ENCODE peak calls at places on chromosomes 6 and 20, in five cellular contexts. Q, O, S, G and L are unnamed samples.

GRCh38 chr6:31901953-31902643 is at the start of gene ZBTB12:
- DNase-seq in Q (peak), O (peak), S (peak), G (peak), L (peak)

GRCh38 chr6:133590814-133591213 is 298.1 kb upstream of the TCF21 start:
- DNase-seq in Q (no peak), O (no peak), S (no peak), G (no peak), L (no peak)

GRCh38 chr20:10537850-10538480 is 102.9 kb downstream of the SLX4IP start:
- DNase-seq in Q (no peak), O (no peak), S (no peak), G (no peak), L (no peak)

GRCh38 chr6:110875548-110876169 is 1.1 kb downstream of the AMD1 start:
- DNase-seq in Q (peak), O (peak), S (no peak), G (peak), L (peak)

GRCh38 chr6:161038229-161039003 is 46.8 kb downstream of the MAP3K4 start:
- DNase-seq in Q (peak), O (no peak), S (peak), G (no peak), L (no peak)

GRCh38 chr20:38050691-38051090 is 17.1 kb downstream of the RPRD1B start:
- DNase-seq in Q (no peak), O (no peak), S (no peak), G (no peak), L (no peak)

GRCh38 chr20:4383966-4384365 is 337.7 kb upstream of the PRND start:
- DNase-seq in Q (no peak), O (no peak), S (no peak), G (no peak), L (no peak)

GRCh38 chr6:152846825-152847224 is 96.2 kb downstream of the VIP start:
- DNase-seq in Q (no peak), O (no peak), S (no peak), G (no peak), L (no peak)

GRCh38 chr6:38805682-38806081 is 90.6 kb downstream of the DNAH8 start:
- DNase-seq in Q (no peak), O (no peak), S (no peak), G (no peak), L (no peak)

GRCh38 chr20:46512943-46513844 is at the start of gene ZNF334:
- DNase-seq in Q (peak), O (peak), S (no peak), G (peak), L (peak)

GRCh38 chr20:6766433-6766832 is 1.1 kb upstream of the BMP2 start:
- DNase-seq in Q (no peak), O (no peak), S (no peak), G (no peak), L (no peak)

GRCh38 chr20:4633780-4634179 is 87.9 kb upstream of the PRND start:
- DNase-seq in Q (no peak), O (no peak), S (no peak), G (no peak), L (no peak)

GRCh38 chr6:33702345-33702977 is 9.0 kb downstream of the UQCC2 start:
- DNase-seq in Q (peak), O (peak), S (peak), G (no peak), L (no peak)

GRCh38 chr6:106974999-106975698 is 620 bp upstream of the CD24 start:
- DNase-seq in Q (no peak), O (peak), S (peak), G (peak), L (peak)

GRCh38 chr6:12656841-12657435 is 59.6 kb upstream of the PHACTR1 start:
- DNase-seq in Q (no peak), O (no peak), S (no peak), G (no peak), L (no peak)

GRCh38 chr6:42352856-42353564 is 98.7 kb downstream of the TRERF1 start:
- DNase-seq in Q (no peak), O (no peak), S (no peak), G (no peak), L (no peak)

GRCh38 chr6:137692806-137693205 is 174.3 kb upstream of the TNFAIP3 start:
- DNase-seq in Q (no peak), O (no peak), S (no peak), G (no peak), L (no peak)

GRCh38 chr6:140537211-140537610 is 1162.8 kb upstream of the CITED2 start:
- DNase-seq in Q (no peak), O (no peak), S (no peak), G (no peak), L (no peak)

GRCh38 chr6:48078092-48078491 is 32.9 kb downstream of the PTCHD4 start:
- DNase-seq in Q (no peak), O (no peak), S (no peak), G (no peak), L (no peak)

GRCh38 chr6:163670283-163670682 is 255.8 kb downstream of the QKI start:
- DNase-seq in Q (no peak), O (no peak), S (no peak), G (no peak), L (no peak)

GRCh38 chr20:22414354-22414753 is 170.0 kb downstream of the FOXA2 start:
- DNase-seq in Q (no peak), O (no peak), S (no peak), G (no peak), L (no peak)

GRCh38 chr20:51195419-51195901 is 172.6 kb upstream of the KCNG1 start:
- DNase-seq in Q (no peak), O (no peak), S (no peak), G (no peak), L (no peak)

GRCh38 chr6:21597243-21597682 is 3.7 kb downstream of the SOX4 start:
- DNase-seq in Q (no peak), O (no peak), S (no peak), G (no peak), L (no peak)

GRCh38 chr6:21597706-21598273 is 4.2 kb downstream of the SOX4 start:
- DNase-seq in Q (no peak), O (no peak), S (no peak), G (peak), L (no peak)

GRCh38 chr6:21595265-21595950 is 1.9 kb downstream of the SOX4 start:
- DNase-seq in Q (peak), O (peak), S (no peak), G (peak), L (peak)

GRCh38 chr6:21595951-21596378 is 2.4 kb downstream of the SOX4 start:
- DNase-seq in Q (no peak), O (peak), S (no peak), G (no peak), L (no peak)

GRCh38 chr6:21596379-21597242 is 3.1 kb downstream of the SOX4 start:
- DNase-seq in Q (peak), O (peak), S (peak), G (peak), L (peak)
- TF ChIP-seq POLR2A in Q (no peak), O (no peak), S (no peak), G (no peak), L (no peak)

GRCh38 chr6:156793224-156793623 is 16.0 kb downstream of the ARID1B start:
- DNase-seq in Q (no peak), O (no peak), S (no peak), G (no peak), L (no peak)
- TF ChIP-seq POLR2A in Q (no peak), O (no peak), S (no peak), G (no peak), L (no peak)

DNA sequence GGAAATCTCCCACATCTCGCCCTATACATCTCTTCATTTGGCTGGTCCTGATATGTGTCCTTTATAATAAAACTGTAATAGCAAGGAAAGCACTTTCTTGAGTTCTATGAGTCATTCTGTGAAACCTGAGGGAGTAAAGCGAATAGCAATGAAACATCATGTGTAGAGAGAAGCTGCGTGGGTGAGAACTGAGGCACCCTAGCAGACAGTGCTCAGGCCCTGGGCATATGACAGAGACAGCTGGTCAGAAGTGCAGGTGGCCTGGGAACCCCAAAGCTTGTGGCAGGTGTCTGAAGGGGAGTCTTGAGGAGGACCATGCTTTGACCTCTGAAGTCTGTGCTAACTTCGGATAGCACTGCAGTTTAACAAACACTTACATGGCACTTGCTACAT is 1.3 kb upstream of the BLOC1S5 start:
- DNase-seq in Q (no peak), O (no peak), S (no peak), G (no peak), L (no peak)
- TF ChIP-seq POLR2A in Q (no peak), O (no peak), S (no peak), G (no peak), L (no peak)

GRCh38 chr20:41331731-41332130 is 8.9 kb upstream of the LPIN3 start:
- DNase-seq in Q (no peak), O (no peak), S (no peak), G (no peak), L (no peak)

GRCh38 chr20:41327178-41327577 is 9.6 kb upstream of the ZHX3 start:
- DNase-seq in Q (no peak), O (no peak), S (no peak), G (no peak), L (no peak)

GRCh38 chr20:41330941-41331340 is 9.7 kb upstream of the LPIN3 start:
- DNase-seq in Q (no peak), O (no peak), S (no peak), G (no peak), L (no peak)

GRCh38 chr20:41330343-41330720 is 10.3 kb upstream of the LPIN3 start:
- DNase-seq in Q (no peak), O (no peak), S (no peak), G (no peak), L (no peak)

DNA sequence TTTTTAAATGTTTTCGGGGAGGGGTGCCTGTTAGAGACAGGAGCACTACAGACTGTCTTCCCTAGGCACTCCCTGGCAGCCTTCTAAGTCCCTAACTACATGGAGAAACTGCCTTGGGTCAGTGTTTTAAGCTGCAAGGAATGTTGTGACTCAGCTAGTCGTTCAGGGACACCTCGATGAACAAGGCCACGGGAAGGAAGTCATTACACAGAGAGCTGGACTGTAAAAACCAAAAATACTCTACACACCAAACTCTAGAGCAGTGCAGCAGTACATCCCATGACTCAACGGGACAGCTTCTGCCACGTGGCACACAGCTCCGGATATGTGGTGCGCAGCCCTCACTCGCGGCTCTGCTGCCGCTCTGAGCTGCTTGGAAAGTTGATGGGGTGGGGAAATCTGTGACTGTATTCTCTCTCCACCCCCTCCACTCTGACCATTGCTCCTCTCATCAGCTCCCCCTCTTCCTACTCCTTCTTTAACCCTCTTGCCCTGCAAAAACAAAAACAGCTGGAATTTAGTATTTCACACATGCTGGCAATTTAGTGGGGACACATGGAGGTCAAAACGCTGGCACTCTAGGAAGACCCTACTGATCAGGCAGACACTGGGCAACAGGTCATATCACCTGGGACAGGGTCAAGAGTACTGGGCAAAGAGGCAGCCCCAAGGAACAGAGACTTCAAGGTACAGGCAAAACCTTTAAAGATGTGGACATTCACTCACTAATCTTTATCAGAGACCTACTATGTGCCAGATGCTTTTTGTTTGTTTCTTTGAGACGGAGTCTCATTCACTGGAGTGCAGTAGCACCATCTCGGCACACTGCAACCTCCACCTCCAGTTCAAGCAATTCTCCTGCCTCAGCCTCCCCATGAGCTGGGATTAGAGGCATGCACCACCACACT is 10.9 kb upstream of the LPIN3 start:
- DNase-seq in Q (peak), O (peak), S (peak), G (peak), L (peak)
- TF ChIP-seq POLR2A in Q (no peak), O (no peak), S (no peak), G (peak), L (no peak)

DNA sequence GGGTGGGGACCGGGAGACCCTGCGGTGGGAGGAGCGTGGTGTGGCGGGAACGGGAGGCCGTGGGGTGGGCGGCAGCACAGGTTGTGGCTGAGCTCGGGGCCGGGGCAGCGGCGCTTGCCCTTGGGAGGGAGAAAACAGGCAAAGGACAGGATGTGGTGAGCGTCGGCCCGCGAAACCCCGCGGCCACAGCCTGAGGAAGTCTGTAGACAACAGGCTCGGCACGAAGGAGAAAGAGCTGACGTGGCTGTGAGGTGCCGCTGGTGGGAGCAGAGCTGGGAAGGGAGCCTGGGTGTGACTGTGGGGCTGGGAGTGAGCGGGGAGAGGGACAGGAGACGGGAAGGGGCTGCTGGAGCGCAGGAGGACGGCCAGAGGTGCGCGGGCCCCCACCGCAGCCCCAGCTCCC is 202.9 kb downstream of the DLL1 start:
- DNase-seq in Q (peak), O (peak), S (no peak), G (peak), L (peak)
- TF ChIP-seq POLR2A in Q (no peak), O (no peak), S (no peak), G (no peak), L (no peak)